ENCODE peak calls at places on chromosomes 2 and 18, in six cellular contexts. D, L, T, Y, B and M are unnamed samples.

GRCh38 chr2:185502351-185502750 is 236.3 kb upstream of the FSIP2 start:
- DNase-seq in B (no peak), D (no peak), Y (no peak), L (no peak), T (no peak), M (no peak)

GRCh38 chr2:224210495-224211472 is 171.7 kb upstream of the SERPINE2 start:
- DNase-seq in L (no peak), B (no peak), Y (no peak), T (no peak), D (no peak), M (no peak)

GRCh38 chr2:14633031-14633430 is 514 bp downstream of the LRATD1 start:
- DNase-seq in B (peak), Y (no peak), D (no peak), T (no peak), L (peak), M (no peak)

GRCh38 chr2:3535794-3536681 is 16.7 kb upstream of the ADI1 start:
- DNase-seq in D (no peak), Y (peak), L (peak), B (no peak), T (no peak), M (no peak)

GRCh38 chr2:63424329-63425078 is 163.8 kb downstream of the WDPCP start:
- DNase-seq in L (peak), T (no peak), D (no peak), B (no peak), Y (peak), M (no peak)

GRCh38 chr2:181140414-181140813 is 160.0 kb downstream of the UBE2E3 start:
- DNase-seq in Y (no peak), D (no peak), L (no peak), B (no peak), T (no peak), M (no peak)

GRCh38 chr2:219643788-219644398 is 16.5 kb downstream of the SLC4A3 start:
- DNase-seq in Y (no peak), B (no peak), L (no peak), T (no peak), D (no peak), M (no peak)

GRCh38 chr2:197181491-197181890 is 129.1 kb downstream of the ANKRD44 start:
- DNase-seq in D (no peak), Y (no peak), T (no peak), B (no peak), L (no peak), M (no peak)

GRCh38 chr2:158493458-158493857 is 36.7 kb downstream of the PKP4 start:
- DNase-seq in B (no peak), Y (no peak), L (no peak), T (no peak), D (no peak), M (no peak)

GRCh38 chr2:144705328-144706245 is 185.7 kb upstream of the ZEB2 start:
- DNase-seq in D (no peak), B (no peak), Y (no peak), T (no peak), L (no peak), M (no peak)

GRCh38 chr18:41096504-41096903 is 858.5 kb upstream of the PIK3C3 start:
- DNase-seq in L (peak), T (no peak), Y (no peak), B (no peak), D (no peak), M (no peak)

GRCh38 chr2:127225186-127225960 is 5.3 kb upstream of the CYP27C1 start:
- DNase-seq in D (no peak), B (no peak), Y (no peak), T (no peak), L (peak), M (no peak)

GRCh38 chr2:231883468-231883881 is 42.7 kb downstream of the NPPC start:
- DNase-seq in L (peak), B (no peak), Y (no peak), T (no peak), D (no peak), M (no peak)

GRCh38 chr2:111118455-111119003 is 2.2 kb upstream of the BCL2L11 start:
- DNase-seq in T (no peak), L (peak), B (peak), Y (no peak), D (no peak), M (no peak)

GRCh38 chr18:43060020-43060419 is 55.5 kb downstream of the RIT2 start:
- DNase-seq in B (no peak), Y (no peak), L (no peak), T (no peak), D (no peak), M (no peak)

GRCh38 chr2:227566012-227566411 is 32.7 kb upstream of the SCYGR2 start:
- DNase-seq in D (no peak), T (no peak), Y (no peak), L (no peak), B (no peak), M (no peak)

GRCh38 chr2:202387608-202388342 is 11.6 kb downstream of the BMPR2 start:
- DNase-seq in B (no peak), D (no peak), Y (no peak), L (no peak), T (no peak), M (no peak)

GRCh38 chr2:241814571-241815476 is 5.8 kb downstream of the NEU4 start:
- DNase-seq in Y (peak), D (no peak), T (no peak), L (no peak), B (no peak), M (no peak)

GRCh38 chr2:160474891-160475795 is 18.5 kb downstream of the RBMS1 start:
- DNase-seq in Y (no peak), T (no peak), L (no peak), D (no peak), B (no peak), M (no peak)

GRCh38 chr18:25516747-25517498 is 165.0 kb upstream of the ZNF521 start:
- DNase-seq in D (no peak), Y (no peak), T (no peak), L (no peak), B (no peak), M (no peak)